ENCODE peak calls at places on chromosomes 12 and 14, in four cellular contexts. I, D, S and E are unnamed samples.
A peak's percentile ranks its signal among the peaks of the same experiment; 100 is the strongest.

GRCh38 chr14:35221462-35221861 is 70.7 kb upstream of the PSMA6 start:
- DNase-seq in D (no peak), S (no peak), I (peak; percentile 40), E (no peak)

GRCh38 chr12:127174881-127175280 is 1092.1 kb upstream of the TMEM132C start:
- DNase-seq in I (no peak), D (peak; percentile 59), S (no peak), E (peak; percentile 65)

GRCh38 chr14:75469606-75470237 is 41.9 kb downstream of the JDP2 start:
- DNase-seq in D (no peak), I (no peak), S (peak; percentile 90), E (no peak)

GRCh38 chr12:113950873-113951272 is 15.3 kb downstream of the RBM19 start:
- DNase-seq in D (no peak), S (no peak), I (no peak), E (no peak)

GRCh38 chr12:49972641-49973360 is at the start of gene AQP6:
- DNase-seq in I (no peak), D (no peak), S (peak; percentile 60), E (no peak)

GRCh38 chr14:76872796-76873432 is 46.7 kb downstream of the LRRC74A start:
- DNase-seq in D (no peak), S (peak; percentile 77), I (peak; percentile 60), E (peak; percentile 35)

GRCh38 chr12:70719672-70720420 is 82.6 kb upstream of the PTPRB start:
- DNase-seq in I (peak; percentile 68), S (peak; percentile 66), D (no peak), E (peak; percentile 38)

GRCh38 chr12:78387721-78388120 is 476.9 kb upstream of the SYT1 start:
- DNase-seq in S (no peak), D (no peak), I (no peak), E (no peak)

GRCh38 chr14:77681196-77682157 is 26.3 kb downstream of the ALKBH1 start:
- DNase-seq in I (peak; percentile 35), S (no peak), D (no peak), E (peak; percentile 37)

GRCh38 chr14:33657478-33657877 is 293.4 kb downstream of the EGLN3 start:
- DNase-seq in D (no peak), I (peak; percentile 36), S (no peak), E (no peak)

GRCh38 chr14:75832621-75833297 is 149.0 kb downstream of the TGFB3 start:
- DNase-seq in D (peak; percentile 52), S (no peak), I (peak; percentile 92), E (peak; percentile 55)

GRCh38 chr14:53004976-53005375 is 54.1 kb upstream of the FERMT2 start:
- DNase-seq in I (peak; percentile 15), D (no peak), S (no peak), E (no peak)

GRCh38 chr12:50400104-50400637 is 514 bp upstream of the LARP4 start:
- DNase-seq in D (no peak), S (no peak), I (no peak), E (no peak)

GRCh38 chr12:55637467-55637866 is 775 bp downstream of the OR10P1 start:
- DNase-seq in D (no peak), S (no peak), I (no peak), E (no peak)

GRCh38 chr14:22896760-22897159 is 13.7 kb downstream of the REM2 start:
- DNase-seq in I (no peak), D (no peak), S (no peak), E (no peak)

GRCh38 chr12:75738486-75738885 is 227.1 kb upstream of the KRR1 start:
- DNase-seq in S (no peak), D (no peak), I (peak; percentile 31), E (no peak)

GRCh38 chr14:38342803-38343202 is 86.9 kb upstream of the CLEC14A start:
- DNase-seq in D (peak; percentile 80), S (no peak), I (peak; percentile 63), E (peak; percentile 89)

GRCh38 chr12:54950071-54950727 is 34.4 kb downstream of the TESPA1 start:
- DNase-seq in D (no peak), S (no peak), I (no peak), E (no peak)

GRCh38 chr14:59126714-59127436 is 61.6 kb upstream of the DAAM1 start:
- DNase-seq in S (no peak), D (no peak), I (peak; percentile 73), E (peak; percentile 66)

GRCh38 chr12:1583421-1584078 is 10.8 kb downstream of the FBXL14 start:
- DNase-seq in I (peak; percentile 96), D (no peak), S (peak; percentile 86), E (peak; percentile 91)

GRCh38 chr14:68952544-68953535 is 26.3 kb downstream of the ACTN1 start:
- DNase-seq in S (peak; percentile 85), D (no peak), I (peak; percentile 70), E (peak; percentile 83)

GRCh38 chr14:93976477-93977057 is at the start of gene ASB2:
- DNase-seq in I (no peak), S (peak; percentile 92), D (no peak), E (no peak)

GRCh38 chr12:51049525-51049924 is 1.4 kb downstream of the LETMD1 start:
- DNase-seq in D (no peak), I (no peak), S (no peak), E (no peak)

GRCh38 chr12:51023625-51024395 is 2.4 kb downstream of the SLC11A2 start:
- DNase-seq in I (peak; percentile 40), D (no peak), S (no peak), E (no peak)

GRCh38 chr14:105126126-105126969 is 42.2 kb downstream of the JAG2 start:
- DNase-seq in D (no peak), I (no peak), S (no peak), E (no peak)

GRCh38 chr14:68741839-68742470 is 50.9 kb downstream of the ZFP36L1 start:
- DNase-seq in S (no peak), I (no peak), D (no peak), E (no peak)

GRCh38 chr12:101414533-101415119 is 7.1 kb upstream of the ARL1 start:
- DNase-seq in I (peak; percentile 83), S (no peak), D (peak; percentile 29), E (peak; percentile 61)

GRCh38 chr12:110921262-110921661 is 883 bp upstream of the MYL2 start:
- DNase-seq in D (peak; percentile 4), I (peak; percentile 88), S (no peak), E (no peak)

GRCh38 chr14:80787876-80788275 is 153.7 kb downstream of the CEP128 start:
- DNase-seq in S (no peak), I (no peak), D (no peak), E (peak; percentile 6)

GRCh38 chr14:44846232-44846824 is 115.4 kb downstream of the KLHL28 start:
- DNase-seq in I (peak; percentile 69), D (peak; percentile 8), S (no peak), E (peak; percentile 48)

GRCh38 chr14:65927871-65928270 is 515.3 kb downstream of the FUT8 start:
- DNase-seq in D (no peak), S (no peak), I (no peak), E (no peak)

GRCh38 chr12:117890137-117890536 is 78.7 kb downstream of the KSR2 start:
- DNase-seq in I (no peak), D (no peak), S (no peak), E (no peak)
- TF ChIP-seq CTCF in I (no peak), D (peak; percentile 28), S (no peak), E (no peak)

GRCh38 chr14:47676301-47676617 is 854 bp upstream of the MDGA2 start:
- DNase-seq in D (no peak), S (no peak), I (no peak), E (no peak)

GRCh38 chr14:47674546-47675238 is 713 bp downstream of the MDGA2 start:
- DNase-seq in I (peak; percentile 2), D (no peak), S (no peak), E (no peak)

GRCh38 chr14:47675239-47675488 is 241 bp downstream of the MDGA2 start:
- DNase-seq in I (peak; percentile 1), S (no peak), D (no peak), E (no peak)

GRCh38 chr14:47675489-47676300 is at the start of gene MDGA2:
- DNase-seq in D (no peak), I (peak; percentile 16), S (no peak), E (no peak)

GRCh38 chr14:47674148-47674545 is 1.3 kb downstream of the MDGA2 start:
- DNase-seq in S (no peak), D (no peak), I (peak; percentile 2), E (no peak)
- H3K4me3 ChIP-seq in S (peak overlapping the region; percentile 27), D (no peak overlapping the region), I (no peak overlapping the region), E (no peak overlapping the region)

DNA sequence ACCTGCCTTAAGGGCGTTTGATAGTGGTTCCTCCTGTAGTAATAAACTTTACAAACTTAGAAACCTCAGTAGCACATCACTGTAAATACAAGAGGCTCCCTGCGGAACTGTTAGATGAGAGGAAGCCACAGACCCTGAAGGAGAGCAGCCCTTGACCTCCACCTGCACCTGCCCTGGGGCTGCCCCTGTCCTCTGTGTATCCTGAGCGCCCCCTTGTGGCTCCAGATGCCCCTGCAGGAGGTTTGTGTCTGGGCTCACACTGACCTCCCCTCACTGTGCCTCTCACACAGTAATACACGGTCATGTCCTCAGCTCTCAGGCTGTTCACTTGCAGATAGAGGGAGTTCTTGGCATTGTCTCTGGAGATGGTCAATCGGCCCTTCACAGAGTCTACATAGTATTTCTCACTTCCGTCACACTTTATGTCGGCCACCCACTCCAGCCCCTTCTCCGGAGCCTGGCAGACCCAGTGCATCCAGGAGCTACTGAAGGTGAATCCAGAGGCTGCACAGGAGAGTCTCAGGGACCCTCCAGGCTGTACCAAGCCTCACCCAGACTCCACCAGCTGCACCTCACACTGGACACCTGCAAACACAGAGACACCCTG is 1059.8 kb downstream of the TMEM121 start:
- DNase-seq in I (no peak), S (no peak), D (no peak), E (no peak)
- TF ChIP-seq CTCF in I (no peak), S (no peak), D (peak; percentile 3), E (no peak)

DNA sequence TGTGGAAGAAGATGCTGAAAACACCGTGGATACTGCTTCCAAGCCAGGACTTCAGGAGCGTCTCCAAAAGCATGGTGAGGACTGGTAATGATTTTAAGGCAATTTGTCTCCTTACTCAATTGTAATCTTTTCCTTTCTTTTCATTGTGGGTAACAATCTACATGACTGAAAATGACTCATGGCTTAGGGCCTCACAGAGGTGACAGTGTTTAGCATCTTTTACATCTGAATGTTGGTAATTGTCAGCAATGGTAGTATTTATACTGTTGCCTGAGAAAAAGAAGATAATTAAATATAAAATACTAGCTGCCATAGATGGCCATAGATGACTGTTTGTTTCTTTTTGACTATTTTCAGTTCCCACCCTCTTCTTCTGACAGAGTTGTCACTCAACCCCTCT is 31.6 kb downstream of the TULP3 start:
- DNase-seq in I (no peak), S (no peak), D (no peak), E (peak; percentile 10)
- H3K4me3 ChIP-seq in I (no peak overlapping the region), S (no peak overlapping the region), D (no peak overlapping the region), E (no peak overlapping the region)